ENCODE peak calls at places on chromosomes 3 and 15, in seven cellular contexts. S is CD4-positive, alpha-beta T cell; L is EL; M is AG08395; I is activated T-cell treated with anti-CD3 and anti-CD28 coated beads, Interleukin-2, amount 50 U/mL, for 24 hours; E is H54; R is iris pigment epithelial cell. H is an unnamed sample.

GRCh38 chr3:73284432-73284831 is 223.0 kb downstream of the EBLN2 start:
- DNase-seq in S (no peak), L (no peak), M (no peak), I (no peak), E (no peak), R (no peak), H (no peak)

GRCh38 chr3:159059395-159059794 is 257.5 kb downstream of the MFSD1 start:
- DNase-seq in S (no peak), L (no peak), M (no peak), I (no peak), E (no peak), R (no peak), H (no peak)

GRCh38 chr15:75051161-75051560 is 27.8 kb downstream of the PPCDC start:
- DNase-seq in S (no peak), L (no peak), M (no peak), I (no peak), E (no peak), R (no peak), H (no peak)

GRCh38 chr15:48120751-48121150 is at the start of gene SLC24A5:
- DNase-seq in S (no peak), L (no peak), M (no peak), I (no peak), E (no peak), R (no peak), H (no peak)

GRCh38 chr15:71295242-71296031 is 180.2 kb downstream of the THSD4 start:
- DNase-seq in S (no peak), L (peak; percentile 100), M (peak; percentile 95), I (no peak), E (peak; percentile 54), R (peak; percentile 100), H (peak; percentile 84)

GRCh38 chr15:51758645-51759044 is 7.2 kb downstream of the TMOD2 start:
- DNase-seq in S (no peak), L (peak; percentile 65), M (peak; percentile 76), I (no peak), E (no peak), R (peak; percentile 60), H (peak; percentile 70)

GRCh38 chr3:177512945-177513671 is 315.8 kb upstream of the TBL1XR1 start:
- DNase-seq in S (no peak), L (no peak), M (no peak), I (no peak), E (no peak), R (no peak), H (no peak)

GRCh38 chr3:38620236-38620635 is 29.3 kb downstream of the SCN5A start:
- DNase-seq in S (no peak), L (no peak), M (peak; percentile 12), I (no peak), E (peak; percentile 41), R (peak; percentile 45), H (peak; percentile 16)